ENCODE peak calls at places on chromosomes 1 and 21, in ten cellular contexts. One of them, this sample, is unnamed.

GRCh38 chr1:59013276-59013927 is 229.6 kb upstream of the JUN start:
- DNase-seq in CD8-positive, alpha-beta T cell: no peak
- DNase-seq in fibroblast of lung: peak
- DNase-seq in choroid plexus epithelial cell: peak
- DNase-seq in H9: peak
- DNase-seq in SK-N-SH: no peak
- DNase-seq in A549: no peak
- DNase-seq in lower leg skin: peak
- DNase-seq in WTC11: peak
- DNase-seq in progenitor cell of endocrine pancreas: no peak
- DNase-seq in this sample: no peak

GRCh38 chr1:234862360-234862943 is 252.5 kb upstream of the IRF2BP2 start:
- DNase-seq in CD8-positive, alpha-beta T cell: no peak
- DNase-seq in fibroblast of lung: no peak
- DNase-seq in choroid plexus epithelial cell: no peak
- DNase-seq in H9: no peak
- DNase-seq in SK-N-SH: no peak
- DNase-seq in A549: no peak
- DNase-seq in lower leg skin: no peak
- DNase-seq in WTC11: no peak
- DNase-seq in progenitor cell of endocrine pancreas: no peak
- DNase-seq in this sample: no peak

GRCh38 chr1:226977288-226977972 is 37.3 kb downstream of the COQ8A start:
- DNase-seq in CD8-positive, alpha-beta T cell: no peak
- DNase-seq in fibroblast of lung: no peak
- DNase-seq in choroid plexus epithelial cell: no peak
- DNase-seq in H9: no peak
- DNase-seq in SK-N-SH: no peak
- DNase-seq in A549: no peak
- DNase-seq in lower leg skin: no peak
- DNase-seq in WTC11: no peak
- DNase-seq in progenitor cell of endocrine pancreas: no peak
- DNase-seq in this sample: no peak

GRCh38 chr1:212593696-212594335 is 14.7 kb upstream of the ATF3 start:
- DNase-seq in CD8-positive, alpha-beta T cell: no peak
- DNase-seq in fibroblast of lung: no peak
- DNase-seq in choroid plexus epithelial cell: no peak
- DNase-seq in H9: no peak
- DNase-seq in SK-N-SH: no peak
- DNase-seq in A549: no peak
- DNase-seq in lower leg skin: no peak
- DNase-seq in WTC11: no peak
- DNase-seq in progenitor cell of endocrine pancreas: no peak
- DNase-seq in this sample: no peak

GRCh38 chr1:169925505-169926482 is 32.1 kb upstream of the SCYL3 start:
- DNase-seq in CD8-positive, alpha-beta T cell: no peak
- DNase-seq in fibroblast of lung: peak
- DNase-seq in choroid plexus epithelial cell: peak
- DNase-seq in H9: no peak
- DNase-seq in SK-N-SH: no peak
- DNase-seq in A549: no peak
- DNase-seq in lower leg skin: no peak
- DNase-seq in WTC11: no peak
- DNase-seq in progenitor cell of endocrine pancreas: no peak
- DNase-seq in this sample: no peak

GRCh38 chr1:240086726-240087125 is 5.0 kb upstream of the FMN2 start:
- DNase-seq in CD8-positive, alpha-beta T cell: no peak
- DNase-seq in fibroblast of lung: peak
- DNase-seq in choroid plexus epithelial cell: no peak
- DNase-seq in H9: no peak
- DNase-seq in SK-N-SH: no peak
- DNase-seq in A549: no peak
- DNase-seq in lower leg skin: no peak
- DNase-seq in WTC11: no peak
- DNase-seq in progenitor cell of endocrine pancreas: no peak
- DNase-seq in this sample: no peak

GRCh38 chr1:201655243-201655642 is 116.3 kb downstream of the NAV1 start:
- DNase-seq in CD8-positive, alpha-beta T cell: no peak
- DNase-seq in fibroblast of lung: peak
- DNase-seq in choroid plexus epithelial cell: peak
- DNase-seq in H9: peak
- DNase-seq in SK-N-SH: peak
- DNase-seq in A549: no peak
- DNase-seq in lower leg skin: no peak
- DNase-seq in WTC11: peak
- DNase-seq in progenitor cell of endocrine pancreas: no peak
- DNase-seq in this sample: no peak

GRCh38 chr1:22139817-22140216 is 3.1 kb downstream of the WNT4 start:
- DNase-seq in CD8-positive, alpha-beta T cell: no peak
- DNase-seq in fibroblast of lung: no peak
- DNase-seq in choroid plexus epithelial cell: no peak
- DNase-seq in H9: no peak
- DNase-seq in SK-N-SH: no peak
- DNase-seq in A549: no peak
- DNase-seq in lower leg skin: no peak
- DNase-seq in WTC11: no peak
- DNase-seq in progenitor cell of endocrine pancreas: no peak
- DNase-seq in this sample: no peak

GRCh38 chr1:157770442-157771043 is 6.4 kb downstream of the FCRL2 start:
- DNase-seq in CD8-positive, alpha-beta T cell: no peak
- DNase-seq in fibroblast of lung: no peak
- DNase-seq in choroid plexus epithelial cell: no peak
- DNase-seq in H9: peak
- DNase-seq in SK-N-SH: no peak
- DNase-seq in A549: peak
- DNase-seq in lower leg skin: no peak
- DNase-seq in WTC11: peak
- DNase-seq in progenitor cell of endocrine pancreas: no peak
- DNase-seq in this sample: no peak

GRCh38 chr1:42480921-42481320 is 17.8 kb downstream of the CCDC30 start:
- DNase-seq in CD8-positive, alpha-beta T cell: no peak
- DNase-seq in fibroblast of lung: no peak
- DNase-seq in choroid plexus epithelial cell: no peak
- DNase-seq in H9: no peak
- DNase-seq in SK-N-SH: no peak
- DNase-seq in A549: no peak
- DNase-seq in lower leg skin: no peak
- DNase-seq in WTC11: no peak
- DNase-seq in progenitor cell of endocrine pancreas: no peak
- DNase-seq in this sample: no peak

GRCh38 chr21:17269760-17270159 is 243.1 kb upstream of the CXADR start:
- DNase-seq in CD8-positive, alpha-beta T cell: no peak
- DNase-seq in fibroblast of lung: no peak
- DNase-seq in choroid plexus epithelial cell: no peak
- DNase-seq in H9: no peak
- DNase-seq in SK-N-SH: no peak
- DNase-seq in A549: no peak
- DNase-seq in lower leg skin: no peak
- DNase-seq in WTC11: no peak
- DNase-seq in progenitor cell of endocrine pancreas: no peak
- DNase-seq in this sample: no peak

GRCh38 chr21:17270234-17270633 is 242.6 kb upstream of the CXADR start:
- DNase-seq in CD8-positive, alpha-beta T cell: no peak
- DNase-seq in fibroblast of lung: peak
- DNase-seq in choroid plexus epithelial cell: peak
- DNase-seq in H9: no peak
- DNase-seq in SK-N-SH: peak
- DNase-seq in A549: peak
- DNase-seq in lower leg skin: peak
- DNase-seq in WTC11: no peak
- DNase-seq in progenitor cell of endocrine pancreas: no peak
- DNase-seq in this sample: no peak
- TF ChIP-seq CTCF in CD8-positive, alpha-beta T cell: no peak
- TF ChIP-seq CTCF in fibroblast of lung: no peak
- TF ChIP-seq CTCF in choroid plexus epithelial cell: peak
- TF ChIP-seq CTCF in H9: peak
- TF ChIP-seq CTCF in SK-N-SH: peak
- TF ChIP-seq CTCF in A549: peak
- TF ChIP-seq CTCF in lower leg skin: no peak
- TF ChIP-seq CTCF in WTC11: no peak
- TF ChIP-seq CTCF in progenitor cell of endocrine pancreas: peak
- TF ChIP-seq CTCF in this sample: peak

GRCh38 chr1:198699167-198700015 is 60.6 kb downstream of the PTPRC start:
- DNase-seq in CD8-positive, alpha-beta T cell: peak
- DNase-seq in fibroblast of lung: peak
- DNase-seq in choroid plexus epithelial cell: peak
- DNase-seq in H9: peak
- DNase-seq in SK-N-SH: no peak
- DNase-seq in A549: peak
- DNase-seq in lower leg skin: no peak
- DNase-seq in WTC11: peak
- DNase-seq in progenitor cell of endocrine pancreas: peak
- DNase-seq in this sample: no peak
- TF ChIP-seq CTCF in CD8-positive, alpha-beta T cell: peak
- TF ChIP-seq CTCF in fibroblast of lung: peak
- TF ChIP-seq CTCF in choroid plexus epithelial cell: peak
- TF ChIP-seq CTCF in H9: peak
- TF ChIP-seq CTCF in SK-N-SH: peak
- TF ChIP-seq CTCF in A549: peak
- TF ChIP-seq CTCF in lower leg skin: no peak
- TF ChIP-seq CTCF in WTC11: peak
- TF ChIP-seq CTCF in progenitor cell of endocrine pancreas: peak
- TF ChIP-seq CTCF in this sample: peak

DNA sequence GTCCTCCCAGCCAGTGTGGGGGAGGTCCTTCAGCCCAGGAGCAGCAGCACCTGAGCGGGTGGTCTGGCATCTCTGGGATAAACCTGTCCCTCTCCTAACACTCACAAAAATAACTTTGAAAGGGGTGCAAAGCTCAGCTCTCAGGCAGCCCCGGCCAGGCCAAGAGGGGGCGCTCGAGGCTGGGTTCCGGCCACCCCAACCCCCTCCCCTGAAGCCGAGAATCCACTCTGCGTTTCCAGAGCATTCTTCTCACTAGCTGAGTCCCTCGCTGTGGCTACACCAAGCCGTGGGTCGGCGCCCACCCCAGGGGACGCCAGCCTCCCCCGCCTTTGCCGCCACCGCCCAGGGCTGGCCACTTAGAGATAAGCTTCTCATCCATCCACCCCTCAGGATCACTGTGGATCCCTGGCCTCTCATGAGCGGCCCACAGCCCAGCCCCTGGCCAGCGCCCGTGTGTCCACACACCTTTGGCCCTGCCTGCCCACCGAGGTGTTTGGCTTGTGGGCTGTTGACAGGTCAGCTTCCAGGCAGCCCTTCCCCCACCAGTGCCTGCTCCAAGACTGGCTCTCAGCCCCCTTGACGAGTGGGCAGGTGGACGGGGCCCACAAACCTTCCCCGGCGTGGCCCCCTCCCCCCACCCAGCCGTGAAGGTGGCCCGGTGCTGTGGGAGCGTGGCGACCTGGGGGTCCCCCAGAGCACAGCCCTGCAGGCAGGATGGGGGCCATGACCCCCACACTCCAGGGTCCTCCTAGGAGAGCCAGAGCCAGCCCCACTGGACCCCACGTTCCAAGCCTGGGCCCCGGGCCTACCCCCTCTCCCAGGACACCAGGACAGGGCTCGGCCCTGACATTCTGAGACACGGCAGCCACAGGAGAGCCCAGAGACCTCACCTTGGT is 1.9 kb downstream of the FTCD start:
- DNase-seq in CD8-positive, alpha-beta T cell: peak
- DNase-seq in fibroblast of lung: no peak
- DNase-seq in choroid plexus epithelial cell: peak
- DNase-seq in H9: peak
- DNase-seq in SK-N-SH: peak
- DNase-seq in A549: no peak
- DNase-seq in lower leg skin: no peak
- DNase-seq in WTC11: peak
- DNase-seq in progenitor cell of endocrine pancreas: peak
- DNase-seq in this sample: peak
- TF ChIP-seq CTCF in CD8-positive, alpha-beta T cell: peak
- TF ChIP-seq CTCF in fibroblast of lung: peak
- TF ChIP-seq CTCF in choroid plexus epithelial cell: peak
- TF ChIP-seq CTCF in H9: peak
- TF ChIP-seq CTCF in SK-N-SH: peak
- TF ChIP-seq CTCF in A549: peak
- TF ChIP-seq CTCF in lower leg skin: no peak
- TF ChIP-seq CTCF in WTC11: peak
- TF ChIP-seq CTCF in progenitor cell of endocrine pancreas: peak
- TF ChIP-seq CTCF in this sample: peak

GRCh38 chr1:203084588-203085527 is 954 bp downstream of the MYOG start:
- DNase-seq in CD8-positive, alpha-beta T cell: no peak
- DNase-seq in fibroblast of lung: no peak
- DNase-seq in choroid plexus epithelial cell: no peak
- DNase-seq in H9: peak
- DNase-seq in SK-N-SH: no peak
- DNase-seq in A549: peak
- DNase-seq in lower leg skin: no peak
- DNase-seq in WTC11: peak
- DNase-seq in progenitor cell of endocrine pancreas: no peak
- DNase-seq in this sample: peak
- TF ChIP-seq CTCF in CD8-positive, alpha-beta T cell: no peak
- TF ChIP-seq CTCF in fibroblast of lung: peak
- TF ChIP-seq CTCF in choroid plexus epithelial cell: peak
- TF ChIP-seq CTCF in H9: peak
- TF ChIP-seq CTCF in SK-N-SH: peak
- TF ChIP-seq CTCF in A549: peak
- TF ChIP-seq CTCF in lower leg skin: no peak
- TF ChIP-seq CTCF in WTC11: peak
- TF ChIP-seq CTCF in progenitor cell of endocrine pancreas: peak
- TF ChIP-seq CTCF in this sample: peak